ENCODE peak calls at places on chromosomes 3 and 15, in four cellular contexts. One of them, this sample, is unnamed.

GRCh38 chr15:31396881-31397560 is 70.4 kb downstream of the KLF13 start:
- DNase-seq in OCI-LY7: peak
- DNase-seq in lower leg skin: peak
- DNase-seq in GM06990: no peak
- DNase-seq in this sample: peak

GRCh38 chr3:187197255-187197654 is at the start of gene RTP1:
- DNase-seq in GM06990: no peak
- DNase-seq in OCI-LY7: no peak
- DNase-seq in lower leg skin: no peak
- DNase-seq in this sample: no peak

GRCh38 chr3:111566844-111567243 is 24.8 kb downstream of the CD96 start:
- DNase-seq in OCI-LY7: no peak
- DNase-seq in lower leg skin: no peak
- DNase-seq in GM06990: no peak
- DNase-seq in this sample: no peak

GRCh38 chr15:74653426-74654082 is 37.9 kb downstream of the CLK3 start:
- DNase-seq in OCI-LY7: peak
- DNase-seq in lower leg skin: peak
- DNase-seq in GM06990: no peak
- DNase-seq in this sample: no peak

GRCh38 chr3:102332205-102332604 is 102.6 kb upstream of the ZPLD1 start:
- DNase-seq in lower leg skin: no peak
- DNase-seq in OCI-LY7: no peak
- DNase-seq in GM06990: no peak
- DNase-seq in this sample: no peak

GRCh38 chr3:184443364-184443763 is 63.5 kb downstream of the CHRD start:
- DNase-seq in GM06990: no peak
- DNase-seq in OCI-LY7: no peak
- DNase-seq in lower leg skin: no peak
- DNase-seq in this sample: no peak

GRCh38 chr15:39874890-39875549 is 45.0 kb downstream of the GPR176 start:
- DNase-seq in GM06990: peak
- DNase-seq in OCI-LY7: peak
- DNase-seq in lower leg skin: no peak
- DNase-seq in this sample: peak

GRCh38 chr3:53030864-53031445 is 14.9 kb downstream of the SFMBT1 start:
- DNase-seq in OCI-LY7: no peak
- DNase-seq in lower leg skin: no peak
- DNase-seq in GM06990: no peak
- DNase-seq in this sample: peak

GRCh38 chr3:10380906-10381795 is 60.2 kb upstream of the SEC13 start:
- DNase-seq in OCI-LY7: no peak
- DNase-seq in lower leg skin: no peak
- DNase-seq in GM06990: no peak
- DNase-seq in this sample: no peak

GRCh38 chr3:96202181-96202580 is 612.2 kb upstream of the EPHA6 start:
- DNase-seq in GM06990: no peak
- DNase-seq in lower leg skin: no peak
- DNase-seq in OCI-LY7: no peak
- DNase-seq in this sample: no peak

GRCh38 chr3:128554100-128554464 is 61.1 kb upstream of the GATA2 start:
- DNase-seq in GM06990: no peak
- DNase-seq in lower leg skin: peak
- DNase-seq in OCI-LY7: no peak
- DNase-seq in this sample: no peak

GRCh38 chr3:4750306-4751056 is 228.8 kb upstream of the BHLHE40 start:
- DNase-seq in lower leg skin: peak
- DNase-seq in OCI-LY7: no peak
- DNase-seq in GM06990: no peak
- DNase-seq in this sample: no peak

GRCh38 chr15:85533949-85534543 is 153.6 kb downstream of the AKAP13 start:
- DNase-seq in lower leg skin: no peak
- DNase-seq in OCI-LY7: no peak
- DNase-seq in GM06990: peak
- DNase-seq in this sample: peak

GRCh38 chr3:177424541-177424940 is 227.3 kb upstream of the TBL1XR1 start:
- DNase-seq in GM06990: no peak
- DNase-seq in OCI-LY7: no peak
- DNase-seq in lower leg skin: no peak
- DNase-seq in this sample: no peak

GRCh38 chr3:193439423-193439822 is 60.9 kb upstream of the ATP13A5 start:
- DNase-seq in OCI-LY7: no peak
- DNase-seq in lower leg skin: no peak
- DNase-seq in GM06990: no peak
- DNase-seq in this sample: no peak

GRCh38 chr3:10941972-10942371 is 50.6 kb upstream of the SLC6A1 start:
- DNase-seq in GM06990: no peak
- DNase-seq in lower leg skin: peak
- DNase-seq in OCI-LY7: peak
- DNase-seq in this sample: no peak

GRCh38 chr15:67613708-67614107 is 71.2 kb downstream of the MAP2K5 start:
- DNase-seq in GM06990: no peak
- DNase-seq in OCI-LY7: peak
- DNase-seq in lower leg skin: no peak
- DNase-seq in this sample: no peak
- TF ChIP-seq CTCF in GM06990: no peak
- TF ChIP-seq CTCF in OCI-LY7: peak
- TF ChIP-seq CTCF in lower leg skin: no peak
- TF ChIP-seq CTCF in this sample: no peak

DNA sequence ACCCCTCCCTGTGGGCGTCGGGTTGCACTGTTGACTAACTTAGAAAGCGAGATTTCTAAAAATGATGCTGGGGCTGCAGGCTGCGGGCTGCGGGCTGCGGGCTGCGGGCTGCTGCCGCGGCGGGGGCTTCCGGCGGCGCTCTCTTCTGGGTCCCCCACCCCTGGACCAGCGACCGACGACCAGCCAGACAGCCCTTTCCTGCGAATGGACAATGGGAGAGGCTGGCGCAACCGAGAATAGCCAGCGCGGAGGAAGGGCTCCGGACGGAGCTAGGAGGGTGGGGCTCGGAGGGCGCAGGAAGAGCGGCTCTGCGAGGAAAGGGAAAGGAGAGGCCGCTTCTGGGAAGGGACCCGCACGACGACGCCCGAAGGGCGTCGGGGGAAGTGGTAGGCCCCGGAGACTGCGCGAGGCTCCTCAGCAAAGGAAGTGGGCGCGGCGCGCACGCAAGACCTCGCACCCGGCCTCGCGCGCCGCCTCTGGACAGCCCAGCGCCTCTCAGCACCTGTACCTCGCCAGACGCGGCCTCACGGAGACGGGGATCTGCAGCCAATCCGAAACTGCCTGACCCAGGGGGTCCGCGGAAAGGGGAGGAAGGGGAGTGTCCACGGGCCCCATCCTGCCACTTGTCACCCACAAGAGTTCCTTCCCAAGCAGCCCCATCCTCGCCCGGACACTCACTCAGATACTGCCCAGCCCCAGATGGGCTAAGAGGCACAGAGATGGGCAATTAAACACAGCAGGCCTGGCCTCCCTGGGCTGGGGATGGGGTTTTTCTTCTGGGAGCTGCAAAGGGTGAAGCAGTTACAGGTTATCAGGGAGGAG is 70.7 kb downstream of the SLC12A8 start:
- DNase-seq in OCI-LY7: no peak
- DNase-seq in lower leg skin: peak
- DNase-seq in GM06990: peak
- DNase-seq in this sample: peak
- TF ChIP-seq CTCF in OCI-LY7: no peak
- TF ChIP-seq CTCF in lower leg skin: no peak
- TF ChIP-seq CTCF in GM06990: peak
- TF ChIP-seq CTCF in this sample: peak

GRCh38 chr3:46468758-46469600 is 4.3 kb upstream of the LTF start:
- DNase-seq in OCI-LY7: no peak
- DNase-seq in lower leg skin: peak
- DNase-seq in GM06990: no peak
- DNase-seq in this sample: no peak

GRCh38 chr3:46466273-46466672 is 1.6 kb upstream of the LTF start:
- DNase-seq in OCI-LY7: no peak
- DNase-seq in lower leg skin: peak
- DNase-seq in GM06990: no peak
- DNase-seq in this sample: no peak

GRCh38 chr3:46467562-46467961 is 2.9 kb upstream of the LTF start:
- DNase-seq in lower leg skin: peak
- DNase-seq in OCI-LY7: no peak
- DNase-seq in GM06990: no peak
- DNase-seq in this sample: no peak

GRCh38 chr3:46465196-46465520 is 453 bp upstream of the LTF start:
- DNase-seq in lower leg skin: no peak
- DNase-seq in GM06990: no peak
- DNase-seq in OCI-LY7: no peak
- DNase-seq in this sample: no peak

DNA sequence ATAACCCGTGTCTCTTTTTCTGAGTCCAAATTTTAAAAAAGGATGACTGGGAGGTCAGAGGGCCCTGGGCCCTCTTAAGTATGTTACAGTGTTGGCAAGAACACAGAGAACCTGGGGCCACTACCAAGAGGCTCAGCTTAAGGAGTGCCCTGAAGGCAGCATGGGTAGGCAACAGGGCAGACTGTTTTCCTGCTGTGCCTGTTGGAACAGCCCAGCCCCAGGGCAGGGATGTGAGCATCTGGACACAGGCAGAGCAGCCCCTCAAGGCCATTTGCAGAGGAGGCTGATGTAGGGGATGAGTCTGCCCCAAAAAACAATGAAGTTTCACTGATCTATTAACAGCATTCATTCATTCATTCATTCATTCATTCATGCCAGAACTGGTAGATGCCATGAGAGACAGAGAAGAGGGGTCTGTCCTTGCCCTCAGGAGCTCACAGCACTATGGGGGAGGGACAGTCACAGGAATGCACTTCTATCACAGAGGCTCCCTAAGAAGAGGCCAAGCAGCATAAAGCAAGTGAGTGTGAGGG is 2.2 kb upstream of the LTF start:
- DNase-seq in lower leg skin: peak
- DNase-seq in GM06990: no peak
- DNase-seq in OCI-LY7: no peak
- DNase-seq in this sample: no peak
- TF ChIP-seq CTCF in lower leg skin: no peak
- TF ChIP-seq CTCF in GM06990: no peak
- TF ChIP-seq CTCF in OCI-LY7: no peak
- TF ChIP-seq CTCF in this sample: no peak

GRCh38 chr3:127473244-127474024 is 117.1 kb downstream of the TPRA1 start:
- DNase-seq in OCI-LY7: peak
- DNase-seq in GM06990: no peak
- DNase-seq in lower leg skin: no peak
- DNase-seq in this sample: peak
- TF ChIP-seq CTCF in OCI-LY7: peak
- TF ChIP-seq CTCF in GM06990: peak
- TF ChIP-seq CTCF in lower leg skin: no peak
- TF ChIP-seq CTCF in this sample: peak

GRCh38 chr3:188792788-188793187 is 379.0 kb upstream of the TPRG1 start:
- DNase-seq in OCI-LY7: peak
- DNase-seq in GM06990: no peak
- DNase-seq in lower leg skin: no peak
- DNase-seq in this sample: no peak
- TF ChIP-seq CTCF in OCI-LY7: peak
- TF ChIP-seq CTCF in GM06990: no peak
- TF ChIP-seq CTCF in lower leg skin: no peak
- TF ChIP-seq CTCF in this sample: no peak

GRCh38 chr3:175215833-175216232 is 356.7 kb downstream of the NAALADL2 start:
- DNase-seq in OCI-LY7: no peak
- DNase-seq in GM06990: no peak
- DNase-seq in lower leg skin: no peak
- DNase-seq in this sample: no peak
- TF ChIP-seq CTCF in OCI-LY7: no peak
- TF ChIP-seq CTCF in GM06990: no peak
- TF ChIP-seq CTCF in lower leg skin: no peak
- TF ChIP-seq CTCF in this sample: no peak

GRCh38 chr15:86690566-86690965 is 610.9 kb downstream of the AGBL1 start:
- DNase-seq in GM06990: no peak
- DNase-seq in lower leg skin: no peak
- DNase-seq in OCI-LY7: no peak
- DNase-seq in this sample: no peak

GRCh38 chr15:86685263-86685662 is 605.6 kb downstream of the AGBL1 start:
- DNase-seq in GM06990: no peak
- DNase-seq in OCI-LY7: no peak
- DNase-seq in lower leg skin: no peak
- DNase-seq in this sample: no peak

GRCh38 chr15:86691091-86691490 is 611.4 kb downstream of the AGBL1 start:
- DNase-seq in OCI-LY7: no peak
- DNase-seq in lower leg skin: no peak
- DNase-seq in GM06990: no peak
- DNase-seq in this sample: no peak
- TF ChIP-seq CTCF in OCI-LY7: peak
- TF ChIP-seq CTCF in lower leg skin: no peak
- TF ChIP-seq CTCF in GM06990: no peak
- TF ChIP-seq CTCF in this sample: no peak

GRCh38 chr3:174620138-174620537 is 239.0 kb upstream of the NAALADL2 start:
- DNase-seq in lower leg skin: no peak
- DNase-seq in OCI-LY7: no peak
- DNase-seq in GM06990: no peak
- DNase-seq in this sample: no peak
- TF ChIP-seq CTCF in lower leg skin: no peak
- TF ChIP-seq CTCF in OCI-LY7: peak
- TF ChIP-seq CTCF in GM06990: peak
- TF ChIP-seq CTCF in this sample: no peak

This sample was measured in GM10248.